ENCODE peak calls at places on chromosomes 13 and 19, in nine cellular contexts. S is SK-N-SH, C is breast epithelium, E is transverse colon, M is GM23338, H is stomach, L is K562, G is GM12878, T is HepG2. R is an unnamed sample.
A peak's percentile ranks its signal among the peaks of the same experiment; 100 is the strongest.

GRCh38 chr19:8526345-8527062 is 12.5 kb upstream of the ZNF414 start:
- DNase-seq in S (peak; percentile 95), C (peak; percentile 92), E (peak; percentile 92), M (peak; percentile 97), H (peak; percentile 93), L (peak; percentile 87), G (no peak), T (peak; percentile 87), R (peak; percentile 85)

GRCh38 chr13:100297413-100297812 is 208.5 kb downstream of the PCCA start:
- DNase-seq in S (no peak), C (no peak), E (no peak), M (no peak), H (no peak), L (no peak), G (no peak), T (no peak), R (no peak)

GRCh38 chr13:30371649-30372265 is 50.5 kb upstream of the UBE2L5 start:
- DNase-seq in S (no peak), C (no peak), E (peak; percentile 75), M (no peak), H (peak; percentile 71), L (no peak), G (peak; percentile 96), T (peak; percentile 35), R (peak; percentile 90)

GRCh38 chr19:7168941-7169340 is 99.4 kb downstream of the ZNF557 start:
- DNase-seq in S (no peak), C (no peak), E (no peak), M (no peak), H (no peak), L (no peak), G (no peak), T (no peak), R (no peak)

GRCh38 chr13:61592489-61592888 is 176.8 kb upstream of the PCDH20 start:
- DNase-seq in S (no peak), C (no peak), E (no peak), M (no peak), H (no peak), L (no peak), G (no peak), T (no peak), R (no peak)

GRCh38 chr19:3881272-3882040 is 971 bp downstream of the ATCAY start:
- DNase-seq in S (peak; percentile 81), C (no peak), E (no peak), M (peak; percentile 77), H (no peak), L (no peak), G (no peak), T (no peak), R (no peak)

GRCh38 chr19:6736917-6737283 is 480 bp downstream of the GPR108 start:
- DNase-seq in S (peak; percentile 97), C (no peak), E (no peak), M (no peak), H (no peak), L (no peak), G (no peak), T (no peak), R (peak; percentile 77)

GRCh38 chr13:22662771-22663170 is 518.0 kb upstream of the SGCG start:
- DNase-seq in S (no peak), C (no peak), E (no peak), M (no peak), H (no peak), L (no peak), G (no peak), T (no peak), R (no peak)

GRCh38 chr19:45164577-45165335 is 4.0 kb upstream of the NKPD1 start:
- DNase-seq in S (no peak), C (peak; percentile 85), E (peak; percentile 79), M (peak; percentile 82), H (peak; percentile 82), L (peak; percentile 72), G (peak; percentile 64), T (peak; percentile 79), R (peak; percentile 88)

GRCh38 chr13:21967871-21968270 is 297.0 kb downstream of the FGF9 start:
- DNase-seq in S (no peak), C (no peak), E (no peak), M (no peak), H (no peak), L (no peak), G (no peak), T (no peak), R (no peak)

GRCh38 chr19:49249933-49250332 is 75.1 kb downstream of the SLC6A16 start:
- DNase-seq in S (no peak), C (no peak), E (no peak), M (no peak), H (no peak), L (no peak), G (no peak), T (no peak), R (no peak)

GRCh38 chr19:49261602-49262001 is 63.4 kb downstream of the SLC6A16 start:
- DNase-seq in S (no peak), C (no peak), E (no peak), M (no peak), H (no peak), L (no peak), G (no peak), T (no peak), R (no peak)

GRCh38 chr19:49256691-49257090 is 68.3 kb downstream of the SLC6A16 start:
- DNase-seq in S (no peak), C (no peak), E (no peak), M (no peak), H (no peak), L (no peak), G (no peak), T (no peak), R (no peak)

DNA sequence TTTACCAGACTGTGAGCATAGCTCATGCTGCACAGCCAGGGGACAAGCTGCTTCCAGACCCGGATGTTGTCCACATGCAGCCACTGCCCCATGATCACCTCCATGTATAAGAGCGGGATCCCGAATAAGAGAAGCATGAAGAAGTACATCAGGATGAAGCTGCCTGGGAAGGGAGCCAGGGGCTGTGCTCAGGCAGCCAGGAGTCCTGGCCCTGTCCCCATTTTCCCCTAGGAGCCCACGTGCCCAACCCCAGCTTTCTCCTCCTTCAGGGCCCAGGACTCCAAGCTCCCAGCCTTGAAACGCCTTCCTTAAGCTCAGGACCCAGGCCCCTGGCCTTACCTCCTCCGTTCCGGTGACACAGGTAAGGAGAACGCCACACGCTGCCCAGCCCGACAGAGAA is 69.3 kb downstream of the SLC6A16 start:
- DNase-seq in S (no peak), C (no peak), E (no peak), M (no peak), H (no peak), L (no peak), G (no peak), T (no peak), R (no peak)
- H3K4me1 ChIP-seq in S (no peaks in the 10 kb centered on the region), C (no peaks in the 10 kb centered on the region), E (no peaks in the 10 kb centered on the region), M (no peaks in the 10 kb centered on the region), H (no peaks in the 10 kb centered on the region), L (no peaks in the 10 kb centered on the region), G (no peaks in the 10 kb centered on the region), T (no peaks in the 10 kb centered on the region), R (no peaks in the 10 kb centered on the region)

DNA sequence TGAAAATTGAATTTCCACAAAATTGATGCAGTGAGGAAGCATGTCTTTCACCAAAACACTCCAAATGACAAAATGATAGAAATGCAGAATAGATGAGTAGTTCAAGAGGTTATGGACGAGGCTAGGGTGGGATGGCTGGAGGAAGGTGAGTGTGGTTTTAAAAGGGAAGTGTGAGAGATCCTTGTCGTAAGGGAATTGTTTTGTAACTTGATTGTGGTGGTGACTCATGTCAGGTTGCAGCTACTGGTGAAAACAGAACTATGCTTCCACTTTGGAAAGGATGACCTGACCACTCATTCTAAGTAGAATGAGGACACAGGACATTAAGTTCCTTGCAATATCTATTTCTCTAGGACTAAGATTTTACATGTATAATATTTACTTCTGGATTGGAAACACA is 345.7 kb downstream of the MTUS2 start:
- DNase-seq in S (no peak), C (no peak), E (no peak), M (no peak), H (no peak), L (no peak), G (no peak), T (no peak), R (no peak)
- TF ChIP-seq POLR2AphosphoS5 in S (no peak), C (no peak), E (no peak), M (no peak), H (no peak), L (no peak), G (no peak), T (no peak), R (no peak)

GRCh38 chr19:48874309-48875135 is 2.3 kb downstream of the PPP1R15A start:
- DNase-seq in S (no peak), C (no peak), E (peak; percentile 45), M (no peak), H (peak; percentile 61), L (peak; percentile 52), G (no peak), T (no peak), R (no peak)
- H3K36me3 ChIP-seq in S (peaks cover 64% of the 10 kb centered on the region), C (no peaks in the 10 kb centered on the region), E (peaks cover 6% of the 10 kb centered on the region), M (peaks cover 12% of the 10 kb centered on the region), H (peaks cover 34% of the 10 kb centered on the region), L (peaks cover 42% of the 10 kb centered on the region), G (peaks cover 1% of the 10 kb centered on the region), T (peaks cover 32% of the 10 kb centered on the region), R (peaks cover 28% of the 10 kb centered on the region)

GRCh38 chr19:13010038-13010991 is 15.0 kb downstream of the NFIX start:
- DNase-seq in S (no peak), C (no peak), E (no peak), M (peak; percentile 58), H (peak; percentile 82), L (peak; percentile 9), G (no peak), T (no peak), R (no peak)

GRCh38 chr19:13012690-13013608 is 17.7 kb downstream of the NFIX start:
- DNase-seq in S (no peak), C (no peak), E (peak; percentile 74), M (peak; percentile 68), H (no peak), L (peak; percentile 65), G (no peak), T (peak; percentile 52), R (no peak)

GRCh38 chr19:13010992-13011652 is 15.8 kb downstream of the NFIX start:
- DNase-seq in S (no peak), C (no peak), E (no peak), M (no peak), H (no peak), L (peak; percentile 16), G (no peak), T (no peak), R (no peak)

GRCh38 chr19:13012390-13012689 is 17.1 kb downstream of the NFIX start:
- DNase-seq in S (no peak), C (no peak), E (no peak), M (no peak), H (no peak), L (no peak), G (no peak), T (no peak), R (no peak)

DNA sequence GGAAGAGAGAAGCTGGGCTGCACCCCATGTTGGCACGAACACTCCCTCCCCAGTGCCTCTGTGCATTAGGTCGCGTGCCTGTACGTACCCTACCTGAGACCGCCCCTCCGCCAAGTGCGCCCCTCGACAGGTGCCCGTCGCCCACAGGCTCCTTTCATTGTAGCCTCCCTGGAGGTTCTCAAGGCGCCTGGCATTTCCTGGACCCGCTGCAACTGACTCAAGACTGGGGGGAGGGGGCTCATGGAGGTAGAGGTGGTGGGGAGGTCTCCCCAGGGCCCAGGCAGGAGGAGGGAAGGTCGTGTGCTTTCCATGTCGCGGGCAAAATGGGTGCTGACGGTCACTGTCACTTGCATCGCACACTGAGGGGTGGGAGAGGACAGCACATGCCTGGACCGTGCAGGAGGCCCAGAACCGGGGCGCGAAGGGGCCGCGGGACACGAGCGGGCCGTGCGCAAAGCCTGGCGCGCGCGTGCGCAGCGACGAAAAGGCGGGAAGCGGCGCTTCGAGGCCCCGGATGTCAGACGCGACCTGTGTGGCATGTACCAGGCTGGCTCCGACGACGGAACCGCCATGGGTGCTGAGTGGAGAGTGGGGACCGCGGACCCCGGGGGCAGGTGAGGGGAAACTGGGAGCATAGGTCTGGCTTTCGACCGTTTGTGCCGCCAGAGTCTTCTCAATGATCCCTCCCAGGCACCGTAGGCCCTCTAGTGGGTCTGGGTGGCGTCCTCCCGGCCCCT is 16.5 kb downstream of the NFIX start:
- DNase-seq in S (no peak), C (no peak), E (no peak), M (peak; percentile 78), H (no peak), L (peak; percentile 15), G (no peak), T (no peak), R (no peak)
- H3K4me1 ChIP-seq in S (peaks cover 19% of the 10 kb centered on the region), C (peaks cover 46% of the 10 kb centered on the region), E (peaks cover 95% of the 10 kb centered on the region), M (peaks cover 66% of the 10 kb centered on the region), H (peaks cover 100% of the 10 kb centered on the region), L (peaks cover 23% of the 10 kb centered on the region), G (peaks cover 6% of the 10 kb centered on the region), T (peaks cover 31% of the 10 kb centered on the region), R (peaks cover 66% of the 10 kb centered on the region)